ENCODE peak calls at places on chromosomes 1 and 21, in six cellular contexts. B, U, P, Q, G and K are unnamed samples.

GRCh38 chr1:105399718-105400117 is 1650.0 kb downstream of the AMY1C start:
- DNase-seq in B (no peak), U (no peak), P (no peak), Q (no peak), G (no peak), K (no peak)

GRCh38 chr1:231104917-231105316 is 56.9 kb upstream of the TRIM67 start:
- DNase-seq in B (no peak), U (no peak), P (no peak), Q (no peak), G (no peak), K (no peak)

GRCh38 chr21:31872452-31873274 is at the start of gene HUNK:
- DNase-seq in B (peak), U (peak), P (peak), Q (no peak), G (peak), K (no peak)

GRCh38 chr21:38930838-38931237 is 125.1 kb downstream of the ETS2 start:
- DNase-seq in B (no peak), U (no peak), P (peak), Q (no peak), G (peak), K (peak)

GRCh38 chr21:42777757-42778344 is 101.5 kb downstream of the WDR4 start:
- DNase-seq in B (no peak), U (peak), P (no peak), Q (no peak), G (no peak), K (no peak)

GRCh38 chr1:160136926-160137200 is 14.5 kb upstream of the ATP1A4 start:
- DNase-seq in B (no peak), U (no peak), P (no peak), Q (no peak), G (no peak), K (no peak)

GRCh38 chr1:40665335-40666171 is at the start of gene RIMS3:
- DNase-seq in B (peak), U (peak), P (peak), Q (no peak), G (peak), K (no peak)

GRCh38 chr1:179709841-179710329 is 33.2 kb upstream of the FAM163A start:
- DNase-seq in B (no peak), U (peak), P (peak), Q (peak), G (peak), K (peak)

GRCh38 chr21:41562101-41563000 is 54.4 kb upstream of the TMPRSS2 start:
- DNase-seq in B (peak), U (no peak), P (peak), Q (no peak), G (peak), K (no peak)

DNA sequence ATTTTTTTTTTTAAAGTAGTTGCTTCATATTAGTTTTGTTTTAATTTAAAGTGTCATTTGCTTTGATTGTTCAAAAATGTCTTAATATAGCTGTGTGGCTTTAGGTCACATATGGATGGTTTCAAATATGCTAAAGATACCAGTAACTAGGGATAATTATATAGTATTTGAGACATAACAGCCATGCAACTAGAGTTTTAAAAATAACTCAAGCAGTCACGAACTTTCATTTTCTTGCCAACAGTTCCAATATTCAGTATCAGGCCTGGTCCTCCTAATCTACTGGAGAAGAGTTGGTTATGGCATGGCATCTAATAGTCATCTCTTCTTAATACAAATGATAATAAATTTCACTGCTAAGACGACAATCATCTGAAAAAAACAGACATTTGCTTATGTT is 24.0 kb upstream of the A3GALT2 start:
- DNase-seq in B (no peak), U (no peak), P (no peak), Q (no peak), G (peak), K (no peak)
- H3K4me3 ChIP-seq in B (no peak), U (no peak), P (peak), Q (peak), G (peak), K (no peak)

GRCh38 chr1:222054416-222054815 is 312.5 kb upstream of the DUSP10 start:
- DNase-seq in B (no peak), U (no peak), P (no peak), Q (no peak), G (no peak), K (no peak)
- H3K4me3 ChIP-seq in B (no peak), U (no peak), P (no peak), Q (no peak), G (no peak), K (no peak)

DNA sequence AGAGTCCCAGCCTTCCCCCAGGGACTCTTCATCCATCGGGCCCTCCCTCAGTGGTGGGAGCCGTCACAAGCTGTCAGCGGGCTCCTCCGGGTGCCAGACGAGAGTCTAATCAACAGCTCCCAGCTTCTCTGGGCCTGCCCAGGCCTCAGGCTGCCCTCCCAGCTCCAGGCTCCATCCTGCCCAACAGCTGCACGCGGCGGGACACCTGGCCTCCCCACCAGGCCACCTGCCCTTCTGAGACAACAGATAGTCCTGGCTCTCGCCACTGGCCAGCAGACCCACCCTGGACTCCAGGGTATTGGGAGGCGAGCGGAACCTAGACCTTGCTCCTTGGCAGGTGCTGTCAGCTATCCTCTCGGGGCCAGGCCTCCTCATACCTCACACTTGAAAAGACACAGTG is 3.1 kb downstream of the WNT4 start:
- DNase-seq in B (no peak), U (no peak), P (no peak), Q (no peak), G (no peak), K (no peak)
- H3K4me3 ChIP-seq in B (no peak), U (no peak), P (no peak), Q (no peak), G (no peak), K (no peak)

GRCh38 chr1:43152866-43153265 is 19.2 kb downstream of the EBNA1BP2 start:
- DNase-seq in B (no peak), U (no peak), P (no peak), Q (no peak), G (no peak), K (no peak)

GRCh38 chr1:43144228-43144627 is 27.9 kb downstream of the EBNA1BP2 start:
- DNase-seq in B (no peak), U (peak), P (peak), Q (no peak), G (peak), K (peak)

GRCh38 chr1:43143441-43143888 is 28.6 kb downstream of the EBNA1BP2 start:
- DNase-seq in B (no peak), U (no peak), P (peak), Q (no peak), G (no peak), K (no peak)

GRCh38 chr1:43149889-43150288 is 22.2 kb downstream of the EBNA1BP2 start:
- DNase-seq in B (no peak), U (no peak), P (no peak), Q (no peak), G (no peak), K (no peak)

GRCh38 chr1:43147625-43148319 is 24.3 kb downstream of the EBNA1BP2 start:
- DNase-seq in B (peak), U (peak), P (peak), Q (peak), G (peak), K (peak)
- H3K4me3 ChIP-seq in B (peak), U (peak), P (peak), Q (peak), G (peak), K (peak)

GRCh38 chr1:975365-975764 is 6.5 kb downstream of the PERM1 start:
- DNase-seq in B (no peak), U (no peak), P (no peak), Q (no peak), G (no peak), K (no peak)
- H3K4me3 ChIP-seq in B (no peak), U (no peak), P (no peak), Q (no peak), G (no peak), K (no peak)

GRCh38 chr1:156510709-156511108 is 10.1 kb upstream of the MEF2D start:
- DNase-seq in B (peak), U (peak), P (peak), Q (no peak), G (no peak), K (no peak)

GRCh38 chr1:156508955-156509234 is 8.3 kb upstream of the MEF2D start:
- DNase-seq in B (no peak), U (no peak), P (no peak), Q (no peak), G (no peak), K (no peak)

GRCh38 chr1:156511656-156512055 is 11.1 kb upstream of the MEF2D start:
- DNase-seq in B (peak), U (peak), P (peak), Q (no peak), G (no peak), K (no peak)

GRCh38 chr1:156508205-156508954 is 7.8 kb upstream of the MEF2D start:
- DNase-seq in B (peak), U (peak), P (peak), Q (no peak), G (no peak), K (no peak)

DNA sequence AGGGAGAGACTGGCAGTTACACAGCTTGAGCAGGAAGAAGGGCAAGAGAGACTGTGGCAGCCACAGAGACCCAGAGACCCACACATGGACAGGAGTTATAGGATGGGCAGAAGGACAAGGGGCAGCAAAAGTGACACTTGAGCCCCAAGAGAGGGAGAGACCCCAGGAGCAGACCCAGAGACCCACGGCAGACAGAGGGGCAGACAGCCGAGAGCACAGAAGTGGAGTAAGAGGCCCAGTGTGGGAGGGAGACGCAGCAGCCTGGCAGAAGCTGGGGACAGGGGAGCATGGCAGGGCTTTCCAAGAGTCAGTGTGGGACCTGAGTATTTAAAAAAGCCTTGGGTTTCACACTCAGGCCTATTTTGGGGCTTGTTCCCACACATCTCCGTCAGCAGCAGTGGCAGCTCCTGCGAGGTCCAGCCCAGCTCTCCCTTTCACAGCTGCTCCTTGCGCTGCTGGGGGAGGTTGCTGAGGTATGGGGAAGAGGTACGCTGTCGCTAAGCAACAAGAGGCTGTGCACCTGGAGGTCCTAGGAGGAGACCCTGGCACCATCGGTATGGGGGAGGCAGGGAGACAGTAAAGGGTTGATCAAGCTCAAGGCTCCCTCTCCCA is 9.0 kb upstream of the MEF2D start:
- DNase-seq in B (peak), U (no peak), P (no peak), Q (no peak), G (no peak), K (no peak)
- H3K4me3 ChIP-seq in B (no peak), U (no peak), P (no peak), Q (no peak), G (no peak), K (no peak)

DNA sequence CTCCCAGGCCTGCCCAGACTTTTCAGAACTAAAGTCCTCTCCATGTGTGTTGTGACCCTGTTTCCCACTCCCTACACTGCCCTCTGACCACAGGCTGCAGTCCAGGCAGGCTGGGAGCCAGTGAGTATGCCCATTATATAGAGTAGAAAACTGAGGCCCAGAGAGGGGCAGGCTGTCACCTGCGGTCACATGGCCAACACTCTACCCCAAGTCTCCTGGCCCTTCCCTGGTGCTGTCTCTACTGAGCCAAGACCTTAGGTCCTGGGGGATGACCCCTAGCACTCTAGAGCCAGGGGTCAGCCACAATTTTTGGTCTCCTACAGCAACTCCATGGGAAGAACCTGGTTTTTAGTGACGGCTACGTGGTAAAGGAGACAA is 30.8 kb downstream of the RPS6KA1 start:
- DNase-seq in B (no peak), U (no peak), P (no peak), Q (no peak), G (no peak), K (no peak)
- H3K4me3 ChIP-seq in B (no peak), U (no peak), P (no peak), Q (no peak), G (no peak), K (no peak)

GRCh38 chr1:215556996-215557395 is 10.1 kb upstream of the KCTD3 start:
- DNase-seq in B (no peak), U (no peak), P (no peak), Q (no peak), G (no peak), K (no peak)
- H3K4me3 ChIP-seq in B (no peak), U (no peak), P (no peak), Q (no peak), G (no peak), K (no peak)

GRCh38 chr1:22953392-22954141 is 19.1 kb downstream of the LACTBL1 start:
- DNase-seq in B (no peak), U (no peak), P (no peak), Q (no peak), G (no peak), K (no peak)
- H3K4me3 ChIP-seq in B (no peak), U (no peak), P (no peak), Q (no peak), G (no peak), K (no peak)